ENCODE peak calls at places on chromosomes 13 and 19, in seven cellular contexts. One of them, this sample, is unnamed.
A peak's percentile ranks its signal among the peaks of the same experiment; 100 is the strongest.

GRCh38 chr13:51524312-51524711 is 60.0 kb upstream of the WDFY2 start:
- DNase-seq in MCF 10A: peak; percentile 65
- DNase-seq in H7: no peak
- DNase-seq in stromal cell of bone marrow: no peak
- DNase-seq in heart left ventricle: no peak
- DNase-seq in AG04450: no peak
- DNase-seq in D341Med: no peak
- DNase-seq in this sample: no peak

GRCh38 chr19:44142014-44142523 is 715 bp downstream of the ZNF234 start:
- DNase-seq in MCF 10A: peak; percentile 24
- DNase-seq in H7: peak; percentile 40
- DNase-seq in stromal cell of bone marrow: no peak
- DNase-seq in heart left ventricle: no peak
- DNase-seq in AG04450: no peak
- DNase-seq in D341Med: peak; percentile 35
- DNase-seq in this sample: no peak

GRCh38 chr19:3670796-3671679 is 29.2 kb downstream of the PIP5K1C start:
- DNase-seq in MCF 10A: no peak
- DNase-seq in H7: peak; percentile 81
- DNase-seq in stromal cell of bone marrow: peak; percentile 78
- DNase-seq in heart left ventricle: peak; percentile 90
- DNase-seq in AG04450: peak; percentile 13
- DNase-seq in D341Med: no peak
- DNase-seq in this sample: no peak

GRCh38 chr13:42814868-42815267 is 33.5 kb downstream of the FAM216B start:
- DNase-seq in MCF 10A: peak; percentile 68
- DNase-seq in H7: no peak
- DNase-seq in stromal cell of bone marrow: peak; percentile 88
- DNase-seq in heart left ventricle: no peak
- DNase-seq in AG04450: peak; percentile 69
- DNase-seq in D341Med: no peak
- DNase-seq in this sample: no peak

GRCh38 chr13:97141564-97142005 is 80.5 kb upstream of the MBNL2 start:
- DNase-seq in MCF 10A: peak; percentile 96
- DNase-seq in H7: peak; percentile 30
- DNase-seq in stromal cell of bone marrow: peak; percentile 64
- DNase-seq in heart left ventricle: peak; percentile 37
- DNase-seq in AG04450: peak; percentile 71
- DNase-seq in D341Med: peak; percentile 28
- DNase-seq in this sample: peak; percentile 49

GRCh38 chr19:33921165-33921564 is 124.5 kb downstream of the KCTD15 start:
- DNase-seq in MCF 10A: no peak
- DNase-seq in H7: no peak
- DNase-seq in stromal cell of bone marrow: no peak
- DNase-seq in heart left ventricle: no peak
- DNase-seq in AG04450: no peak
- DNase-seq in D341Med: no peak
- DNase-seq in this sample: no peak

GRCh38 chr19:48553676-48554384 is 1.9 kb downstream of the SULT2B1 start:
- DNase-seq in MCF 10A: peak; percentile 29
- DNase-seq in H7: peak; percentile 77
- DNase-seq in stromal cell of bone marrow: peak; percentile 25
- DNase-seq in heart left ventricle: peak; percentile 33
- DNase-seq in AG04450: no peak
- DNase-seq in D341Med: no peak
- DNase-seq in this sample: no peak

GRCh38 chr19:39929750-39930149 is 4.7 kb downstream of the FCGBP start:
- DNase-seq in MCF 10A: no peak
- DNase-seq in H7: no peak
- DNase-seq in stromal cell of bone marrow: no peak
- DNase-seq in heart left ventricle: no peak
- DNase-seq in AG04450: no peak
- DNase-seq in D341Med: no peak
- DNase-seq in this sample: no peak

GRCh38 chr19:18253716-18254115 is 20.5 kb downstream of the IQCN start:
- DNase-seq in MCF 10A: no peak
- DNase-seq in H7: no peak
- DNase-seq in stromal cell of bone marrow: no peak
- DNase-seq in heart left ventricle: no peak
- DNase-seq in AG04450: no peak
- DNase-seq in D341Med: no peak
- DNase-seq in this sample: no peak

GRCh38 chr19:9818175-9818733 is 625 bp downstream of the FBXL12 start:
- DNase-seq in MCF 10A: no peak
- DNase-seq in H7: no peak
- DNase-seq in stromal cell of bone marrow: no peak
- DNase-seq in heart left ventricle: no peak
- DNase-seq in AG04450: no peak
- DNase-seq in D341Med: no peak
- DNase-seq in this sample: no peak

GRCh38 chr19:4172861-4173473 is 9.4 kb downstream of the SIRT6 start:
- DNase-seq in MCF 10A: peak; percentile 41
- DNase-seq in H7: peak; percentile 96
- DNase-seq in stromal cell of bone marrow: peak; percentile 8
- DNase-seq in heart left ventricle: peak; percentile 55
- DNase-seq in AG04450: no peak
- DNase-seq in D341Med: peak; percentile 77
- DNase-seq in this sample: no peak

GRCh38 chr13:99624936-99625540 is 123.8 kb downstream of the TM9SF2 start:
- DNase-seq in MCF 10A: no peak
- DNase-seq in H7: no peak
- DNase-seq in stromal cell of bone marrow: no peak
- DNase-seq in heart left ventricle: no peak
- DNase-seq in AG04450: no peak
- DNase-seq in D341Med: peak; percentile 48
- DNase-seq in this sample: no peak

GRCh38 chr13:53343345-53343744 is 314.7 kb downstream of the OLFM4 start:
- DNase-seq in MCF 10A: no peak
- DNase-seq in H7: peak; percentile 52
- DNase-seq in stromal cell of bone marrow: no peak
- DNase-seq in heart left ventricle: no peak
- DNase-seq in AG04450: no peak
- DNase-seq in D341Med: peak; percentile 45
- DNase-seq in this sample: no peak

GRCh38 chr19:14580623-14581237 is 2.2 kb upstream of the CLEC17A start:
- DNase-seq in MCF 10A: no peak
- DNase-seq in H7: peak; percentile 34
- DNase-seq in stromal cell of bone marrow: no peak
- DNase-seq in heart left ventricle: no peak
- DNase-seq in AG04450: no peak
- DNase-seq in D341Med: no peak
- DNase-seq in this sample: no peak